ENCODE peak calls at places on chromosome 11, in four cellular contexts. R is HepG2, C is HCT116, T is K562. A is an unnamed sample.
A peak's percentile ranks its signal among the peaks of the same experiment; 100 is the strongest.

GRCh38 chr11:2102132-2102882 is 36.9 kb downstream of the IGF2 start:
- DNase-seq in C (no peak), T (no peak), R (peak; percentile 71), A (no peak)

GRCh38 chr11:10693509-10694071 is at the start of gene IRAG1:
- DNase-seq in C (no peak), T (no peak), R (no peak), A (no peak)

GRCh38 chr11:92978226-92979111 is 9.0 kb downstream of the MTNR1B start:
- DNase-seq in C (no peak), T (no peak), R (no peak), A (no peak)

GRCh38 chr11:62880231-62880802 is 379 bp upstream of the SLC3A2 start:
- DNase-seq in T (peak; percentile 72), C (no peak), R (no peak), A (no peak)

GRCh38 chr11:21427750-21428149 is 758.4 kb downstream of the NELL1 start:
- DNase-seq in T (no peak), C (no peak), R (no peak), A (no peak)

GRCh38 chr11:85590848-85591483 is 36.2 kb downstream of the DLG2 start:
- DNase-seq in R (peak; percentile 2), C (peak; percentile 35), T (peak; percentile 6), A (peak; percentile 22)

GRCh38 chr11:396511-396947 is 2.5 kb downstream of the PKP3 start:
- DNase-seq in T (no peak), R (peak; percentile 60), C (no peak), A (no peak)

GRCh38 chr11:118102721-118103261 is 16.0 kb upstream of the SMIM35 start:
- DNase-seq in R (no peak), C (no peak), T (peak; percentile 93), A (no peak)

GRCh38 chr11:32232516-32232915 is 141.6 kb downstream of the RCN1 start:
- DNase-seq in R (no peak), T (no peak), C (no peak), A (no peak)

GRCh38 chr11:14519692-14520085 is 497 bp downstream of the PSMA1 start:
- DNase-seq in R (no peak), T (no peak), C (no peak), A (no peak)

GRCh38 chr11:100338144-100338840 is 348.8 kb upstream of the ARHGAP42 start:
- DNase-seq in C (no peak), R (no peak), T (no peak), A (no peak)

GRCh38 chr11:120068114-120068573 is 69.8 kb downstream of the TRIM29 start:
- DNase-seq in T (no peak), R (no peak), C (no peak), A (no peak)

GRCh38 chr11:103927535-103927934 is 108.9 kb upstream of the DDI1 start:
- DNase-seq in R (no peak), C (no peak), T (no peak), A (no peak)

GRCh38 chr11:74319139-74319538 is 7.7 kb upstream of the P4HA3 start:
- DNase-seq in R (no peak), C (no peak), T (no peak), A (peak; percentile 78)

GRCh38 chr11:93477684-93478234 is 65.4 kb downstream of the SMCO4 start:
- DNase-seq in C (no peak), R (no peak), T (no peak), A (no peak)

GRCh38 chr11:120236169-120237107 is 3.5 kb upstream of the POU2F3 start:
- DNase-seq in T (peak; percentile 70), R (no peak), C (peak; percentile 37), A (no peak)

GRCh38 chr11:13137778-13138400 is 128.8 kb downstream of the RASSF10 start:
- DNase-seq in C (no peak), R (peak; percentile 66), T (no peak), A (no peak)

GRCh38 chr11:133082851-133083488 is 449.3 kb downstream of the OPCML start:
- DNase-seq in R (peak; percentile 12), T (peak; percentile 31), C (no peak), A (no peak)

GRCh38 chr11:108368134-108368533 is 99.2 kb downstream of the C11orf65 start:
- DNase-seq in C (no peak), T (no peak), R (no peak), A (no peak)

GRCh38 chr11:19519912-19520641 is 192.6 kb upstream of the NAV2 start:
- DNase-seq in T (no peak), R (no peak), C (no peak), A (no peak)

GRCh38 chr11:123525511-123525918 is 95.4 kb downstream of the GRAMD1B start:
- DNase-seq in R (no peak), T (no peak), C (no peak), A (no peak)
- TF ChIP-seq TCF7L2 in R (no peak), T (no peak), C (no peak), A (no peak)

GRCh38 chr11:95596011-95596489 is 193.5 kb downstream of the FAM76B start:
- DNase-seq in R (no peak), C (no peak), T (peak; percentile 24), A (no peak)

GRCh38 chr11:95592455-95592854 is 197.1 kb downstream of the FAM76B start:
- DNase-seq in R (no peak), C (no peak), T (no peak), A (no peak)

GRCh38 chr11:95589893-95590612 is 199.5 kb downstream of the FAM76B start:
- DNase-seq in C (no peak), T (no peak), R (no peak), A (no peak)

GRCh38 chr11:95588821-95589220 is 200.8 kb downstream of the FAM76B start:
- DNase-seq in C (no peak), R (no peak), T (no peak), A (no peak)

GRCh38 chr11:95593101-95593500 is 196.5 kb downstream of the FAM76B start:
- DNase-seq in T (no peak), C (no peak), R (no peak), A (no peak)
- TF ChIP-seq TCF7L2 in T (no peak), C (no peak), R (no peak), A (no peak)

DNA sequence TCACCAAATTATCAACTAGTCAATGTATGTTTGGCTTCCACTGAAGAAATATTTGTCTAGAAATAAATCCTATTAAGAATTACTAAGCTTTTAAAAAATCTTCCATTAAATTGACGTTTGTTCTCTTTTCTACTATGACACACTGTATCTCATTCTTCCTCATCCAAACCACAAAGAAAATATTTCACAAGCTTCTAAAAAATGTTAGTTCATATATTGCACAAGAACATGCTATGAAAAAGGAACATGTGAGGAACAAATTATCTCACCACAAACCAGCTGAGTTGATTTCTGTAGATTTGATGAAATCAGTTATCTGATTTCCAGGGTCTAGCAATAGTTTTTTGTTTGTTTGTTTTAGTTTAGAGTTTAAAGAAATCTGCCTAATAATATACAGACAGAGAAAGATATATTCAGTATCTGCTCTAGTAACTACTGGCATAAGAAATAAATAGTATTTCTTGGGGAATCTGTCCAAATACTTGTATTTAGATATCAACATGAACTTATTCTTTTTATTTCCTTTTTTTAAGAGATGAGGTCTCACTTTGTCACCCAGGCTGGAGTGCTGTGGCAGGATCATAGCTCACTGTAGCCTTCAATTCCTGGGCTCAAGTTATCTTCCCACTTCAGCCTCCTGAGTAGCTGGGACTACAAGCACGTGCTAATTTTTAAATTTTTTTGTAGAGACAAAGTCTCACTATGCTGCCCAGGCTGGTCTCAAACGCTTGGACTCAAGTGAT is 161.7 kb downstream of the ATG16L2 start:
- DNase-seq in R (peak; percentile 9), T (no peak), C (no peak), A (no peak)
- TF ChIP-seq TCF7L2 in R (no peak), T (no peak), C (no peak), A (no peak)

GRCh38 chr11:65872555-65873279 is at the start of gene EFEMP2:
- DNase-seq in R (no peak), C (no peak), T (no peak), A (no peak)
- TF ChIP-seq TCF7L2 in R (no peak), C (no peak), T (no peak), A (no peak)

GRCh38 chr11:69013009-69013951 is at the start of gene MRGPRF:
- DNase-seq in R (no peak), T (no peak), C (no peak), A (no peak)
- TF ChIP-seq TCF7L2 in R (no peak), T (no peak), C (no peak), A (no peak)

GRCh38 chr11:128431931-128432330 is 155.4 kb downstream of the ETS1 start:
- DNase-seq in C (no peak), T (no peak), R (no peak), A (no peak)

GRCh38 chr11:128434411-128434810 is 152.9 kb downstream of the ETS1 start:
- DNase-seq in T (no peak), C (no peak), R (no peak), A (no peak)

GRCh38 chr11:128432926-128433325 is 154.4 kb downstream of the ETS1 start:
- DNase-seq in T (no peak), C (no peak), R (no peak), A (no peak)

GRCh38 chr11:128437137-128437536 is 150.2 kb downstream of the ETS1 start:
- DNase-seq in C (no peak), R (no peak), T (no peak), A (no peak)
- TF ChIP-seq TCF7L2 in C (no peak), R (no peak), T (no peak), A (no peak)

DNA sequence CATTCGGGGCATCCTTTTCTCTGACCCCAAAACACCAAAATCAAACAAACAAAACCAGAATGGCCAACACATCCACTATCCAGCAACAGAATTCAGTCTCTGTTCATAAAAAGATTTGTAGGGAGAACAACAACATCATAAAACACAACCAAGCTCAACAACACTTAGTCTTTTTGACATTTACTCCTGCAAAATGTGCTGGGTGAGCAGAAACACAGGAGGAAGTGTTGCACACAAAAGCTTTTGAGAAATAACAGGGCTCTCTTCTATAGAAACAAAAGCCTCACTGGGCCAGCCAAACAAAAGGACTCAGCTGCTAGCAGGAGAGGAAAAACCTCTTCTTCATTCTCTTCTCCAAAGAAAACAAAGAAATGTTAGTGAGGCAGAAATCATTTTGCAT is 736.1 kb upstream of the CCDC90B start:
- DNase-seq in T (no peak), C (no peak), R (no peak), A (no peak)
- TF ChIP-seq TCF7L2 in T (no peak), C (no peak), R (no peak), A (no peak)